ENCODE peak calls at places on chromosomes 2 and 18, in six cellular contexts. O is heart left ventricle; B is CD8-positive, alpha-beta memory T cell; Q is fibroblast of lung; J is astrocyte; D is small intestine. G is an unnamed sample. For H3K36me3, the result is how much of the 10 kb centered on the place peaks cover.

GRCh38 chr18:35334821-35335220 is 9.4 kb downstream of the ZNF24 start:
- DNase-seq in Q (peak), O (no peak), B (no peak), J (peak), D (no peak), G (no peak)

GRCh38 chr18:49227456-49227855 is 233.0 kb downstream of the DYM start:
- DNase-seq in O (no peak), B (peak), Q (no peak), J (no peak), D (peak), G (no peak)

GRCh38 chr2:217705461-217705860 is 297.3 kb downstream of the TNS1 start:
- DNase-seq in O (no peak), J (no peak), D (no peak), B (no peak), Q (no peak), G (no peak)

GRCh38 chr2:71339685-71340084 is 8.1 kb downstream of the ZNF638 start:
- DNase-seq in Q (no peak), J (no peak), O (no peak), D (no peak), B (no peak), G (no peak)

GRCh38 chr2:168992591-168993349 is 38.4 kb downstream of the ABCB11 start:
- DNase-seq in B (no peak), O (no peak), J (peak), D (no peak), Q (peak), G (no peak)

GRCh38 chr2:203626952-203627681 is 79.3 kb upstream of the CD28 start:
- DNase-seq in B (no peak), D (peak), J (peak), Q (peak), O (no peak), G (no peak)

GRCh38 chr18:9968081-9968848 is 54.4 kb downstream of the VAPA start:
- DNase-seq in J (peak), Q (peak), D (no peak), O (no peak), B (no peak), G (no peak)

GRCh38 chr2:5908030-5908429 is 215.8 kb downstream of the SOX11 start:
- DNase-seq in D (no peak), J (peak), Q (peak), O (no peak), B (no peak), G (no peak)

GRCh38 chr18:30376515-30376914 is 666.0 kb downstream of the DSC3 start:
- DNase-seq in J (no peak), B (no peak), D (no peak), O (no peak), Q (no peak), G (peak)

GRCh38 chr2:102070058-102070642 is 72.4 kb upstream of the IL1R1 start:
- DNase-seq in J (peak), B (no peak), O (peak), Q (peak), D (no peak), G (no peak)

GRCh38 chr2:65320042-65320711 is 92.5 kb downstream of the ACTR2 start:
- DNase-seq in O (no peak), B (no peak), Q (peak), D (peak), J (peak), G (peak)

GRCh38 chr18:49274188-49274714 is 186.2 kb downstream of the DYM start:
- DNase-seq in Q (peak), O (no peak), J (peak), D (no peak), B (no peak), G (no peak)

GRCh38 chr2:235595420-235596010 is 101.7 kb downstream of the AGAP1 start:
- DNase-seq in B (no peak), Q (peak), O (no peak), J (peak), D (peak), G (peak)

GRCh38 chr2:236731767-236732580 is 162.3 kb downstream of the ACKR3 start:
- DNase-seq in Q (no peak), B (no peak), D (no peak), O (no peak), J (peak), G (no peak)

GRCh38 chr2:212109792-212110680 is 428.6 kb downstream of the ERBB4 start:
- DNase-seq in D (peak), J (no peak), Q (no peak), B (no peak), O (no peak), G (no peak)

GRCh38 chr2:72475246-72475645 is 327.6 kb upstream of the CYP26B1 start:
- DNase-seq in D (no peak), J (no peak), B (no peak), Q (no peak), O (no peak), G (no peak)

GRCh38 chr18:23231340-23232021 is 96.2 kb downstream of the CABLES1 start:
- DNase-seq in D (peak), O (no peak), Q (peak), B (peak), J (peak), G (no peak)

GRCh38 chr2:9493478-9493877 is 19.1 kb downstream of the IAH1 start:
- DNase-seq in Q (no peak), O (no peak), D (no peak), J (no peak), B (no peak), G (no peak)

GRCh38 chr2:9494096-9494495 is 19.7 kb downstream of the IAH1 start:
- DNase-seq in J (no peak), Q (no peak), D (no peak), B (no peak), O (no peak), G (no peak)

GRCh38 chr2:9492927-9493326 is 18.6 kb downstream of the IAH1 start:
- DNase-seq in O (no peak), Q (no peak), D (no peak), J (no peak), B (no peak), G (no peak)

GRCh38 chr2:9498210-9498609 is 23.9 kb downstream of the IAH1 start:
- DNase-seq in Q (peak), O (no peak), D (no peak), J (peak), B (no peak), G (no peak)

DNA sequence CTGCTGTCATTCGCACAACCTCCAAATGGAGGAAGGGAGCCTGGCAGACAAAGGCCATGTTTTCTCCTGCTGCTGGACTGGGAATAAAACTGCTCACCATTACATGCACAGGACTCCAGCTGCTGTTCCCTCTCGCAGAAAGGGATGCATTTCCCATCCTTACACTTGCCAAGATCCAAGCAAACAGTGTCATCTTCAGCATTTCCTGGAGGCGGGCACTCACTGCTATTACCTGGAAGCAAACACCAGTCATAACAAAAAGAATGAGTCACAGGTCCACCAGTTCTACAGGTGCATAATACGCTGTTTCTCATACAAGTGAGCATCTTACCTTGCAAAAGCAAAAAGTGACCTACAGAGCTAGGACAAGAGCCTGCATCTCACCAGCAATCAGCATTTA is 22.7 kb downstream of the IAH1 start:
- DNase-seq in B (no peak), Q (no peak), J (no peak), D (peak), O (no peak), G (no peak)
- H3K36me3 ChIP-seq in B (under half), Q (under half), J (under half), D (under half), O (half or more), G (under half)

DNA sequence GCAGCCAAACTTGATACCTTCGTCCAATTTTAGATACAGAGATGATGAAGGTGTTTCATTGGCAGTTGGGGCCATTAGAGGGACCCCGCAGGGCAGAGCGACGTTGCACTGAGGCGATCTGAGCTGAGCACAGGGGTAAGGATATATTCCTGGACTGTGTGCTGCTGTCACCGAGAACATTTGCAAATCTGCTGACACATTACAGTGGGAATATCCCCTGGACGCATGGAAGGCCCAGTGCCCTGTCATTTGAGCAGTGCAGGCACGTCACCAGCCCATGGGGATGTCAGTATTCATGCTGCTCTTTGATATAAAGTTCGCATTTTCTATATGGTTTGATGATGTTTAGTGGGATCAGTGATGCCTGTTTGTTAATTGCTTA is 10.4 kb upstream of the MMADHC start:
- DNase-seq in B (peak), D (no peak), O (no peak), Q (peak), J (no peak), G (peak)
- H3K4me3 ChIP-seq in B (no peak), D (no peak), O (no peak), Q (peak), J (peak), G (no peak)

GRCh38 chr2:25119263-25119662 is 49.1 kb downstream of the POMC start:
- DNase-seq in Q (no peak), J (no peak), D (no peak), O (no peak), B (no peak), G (no peak)

GRCh38 chr2:25112113-25112512 is 56.3 kb downstream of the POMC start:
- DNase-seq in O (no peak), Q (no peak), J (no peak), B (no peak), D (no peak), G (no peak)

GRCh38 chr2:25115902-25116301 is 52.5 kb downstream of the POMC start:
- DNase-seq in D (no peak), J (peak), Q (peak), O (no peak), B (no peak), G (no peak)

GRCh38 chr2:25116956-25117355 is 51.4 kb downstream of the POMC start:
- DNase-seq in Q (no peak), J (no peak), B (no peak), O (no peak), D (no peak), G (no peak)

DNA sequence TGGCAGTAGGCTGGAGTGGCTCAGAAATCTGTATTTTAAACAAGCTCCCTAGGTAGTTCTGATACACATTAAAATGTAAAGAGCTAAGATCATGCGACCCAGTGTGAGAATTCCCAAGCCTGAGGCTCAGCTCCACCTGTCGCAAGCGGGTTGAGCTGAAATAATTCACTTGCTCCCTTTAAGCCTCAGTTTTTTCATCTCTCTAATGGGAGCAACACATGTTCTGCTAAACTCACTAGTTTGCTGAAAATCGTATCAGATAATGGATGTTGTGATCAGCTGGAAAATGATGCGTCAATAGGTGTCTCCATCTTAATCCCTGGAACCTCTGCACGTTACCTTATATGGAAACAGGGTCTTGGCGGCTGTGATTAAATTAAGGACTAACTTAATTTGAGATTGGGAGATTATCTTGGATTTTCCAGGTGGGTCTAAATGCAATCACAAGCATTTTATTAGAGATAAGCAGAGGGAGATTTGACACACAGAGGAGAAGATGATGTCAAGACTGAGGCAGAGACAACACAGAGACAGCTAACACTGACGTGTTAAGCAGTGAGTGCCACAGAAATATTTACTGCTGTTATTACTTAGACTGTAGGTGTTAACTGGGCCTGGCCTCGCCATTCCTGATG is 53.0 kb downstream of the POMC start:
- DNase-seq in Q (no peak), J (no peak), B (no peak), D (no peak), O (no peak), G (no peak)
- H3K36me3 ChIP-seq in Q (under half), J (under half), B (under half), D (under half), O (under half), G (under half)

GRCh38 chr18:21907451-21907850 is 166.9 kb downstream of the MIB1 start:
- DNase-seq in B (no peak), D (no peak), J (no peak), O (no peak), Q (no peak), G (no peak)
- H3K4me3 ChIP-seq in B (no peak), D (no peak), J (no peak), O (no peak), Q (no peak), G (no peak)

DNA sequence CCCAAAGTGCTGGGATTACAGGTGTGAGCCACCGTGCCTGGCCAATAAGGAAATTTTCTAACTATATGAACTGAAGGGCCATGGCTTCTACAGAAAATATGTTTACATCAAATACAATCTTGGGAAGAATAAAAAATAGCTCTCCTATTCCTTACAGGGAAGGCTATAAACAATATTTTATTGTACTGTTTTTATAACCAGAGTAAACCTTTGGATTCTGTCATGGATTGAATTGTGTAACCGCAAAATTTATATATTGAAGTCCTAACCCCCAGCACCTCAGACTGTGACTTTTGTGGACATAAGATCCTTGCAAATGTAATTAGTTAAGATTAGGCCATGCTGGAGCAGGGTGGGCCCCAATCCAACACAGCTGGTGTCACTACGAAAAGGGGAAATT is 8.3 kb downstream of the HSBP1L1 start:
- DNase-seq in B (no peak), D (no peak), O (no peak), Q (no peak), J (no peak), G (no peak)
- H3K36me3 ChIP-seq in B (under half), D (under half), O (half or more), Q (under half), J (under half), G (under half)

GRCh38 chr18:69240275-69240674 is 160.4 kb upstream of the DOK6 start:
- DNase-seq in J (no peak), B (no peak), O (no peak), D (no peak), Q (no peak), G (no peak)
- H3K4me3 ChIP-seq in J (no peak), B (no peak), O (no peak), D (no peak), Q (no peak), G (no peak)

GRCh38 chr18:77119851-77120491 is 12.6 kb downstream of the MBP start:
- DNase-seq in O (peak), B (no peak), D (no peak), J (no peak), Q (no peak), G (no peak)
- H3K36me3 ChIP-seq in O (under half), B (under half), D (under half), J (under half), Q (under half), G (under half)

DNA sequence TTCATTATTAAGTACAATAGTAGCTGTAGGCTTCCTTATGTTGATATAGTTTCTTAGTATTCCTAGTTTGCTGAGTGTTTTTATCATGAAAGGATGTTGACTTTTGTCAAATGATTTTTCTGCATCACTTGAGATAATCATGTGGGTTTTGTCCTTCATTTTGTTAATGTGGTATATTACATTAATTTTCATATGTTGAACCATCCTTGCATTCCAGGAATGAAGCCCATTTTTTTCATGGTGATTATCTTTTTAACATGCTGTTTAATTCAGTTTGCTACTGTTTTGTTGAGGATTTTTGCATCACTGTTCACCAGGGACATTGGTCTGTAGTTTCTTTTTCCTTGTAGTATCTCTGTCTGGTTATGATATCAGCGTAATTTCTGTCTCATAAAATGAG is 82.9 kb upstream of the CNGA3 start:
- DNase-seq in D (no peak), O (no peak), B (no peak), J (no peak), Q (no peak), G (no peak)
- H3K4me3 ChIP-seq in D (no peak), O (no peak), B (no peak), J (no peak), Q (no peak), G (no peak)

GRCh38 chr2:63865159-63865799 is 23.6 kb downstream of the UGP2 start:
- DNase-seq in B (no peak), O (no peak), D (no peak), Q (no peak), J (no peak), G (no peak)

GRCh38 chr2:63861220-63861822 is 19.6 kb downstream of the UGP2 start:
- DNase-seq in O (no peak), D (peak), Q (peak), J (no peak), B (peak), G (peak)

GRCh38 chr2:63866009-63866709 is 24.5 kb downstream of the UGP2 start:
- DNase-seq in J (no peak), D (no peak), Q (no peak), O (no peak), B (no peak), G (no peak)

GRCh38 chr2:63862802-63863201 is 21.1 kb downstream of the UGP2 start:
- DNase-seq in J (peak), B (no peak), D (peak), O (no peak), Q (peak), G (no peak)

GRCh38 chr2:63863707-63864106 is 22.0 kb downstream of the UGP2 start:
- DNase-seq in J (no peak), B (no peak), D (no peak), Q (no peak), O (no peak), G (no peak)
- H3K36me3 ChIP-seq in J (under half), B (under half), D (under half), Q (under half), O (half or more), G (half or more)

G was measured in SJCRH30.